ENCODE peak calls at places on chromosomes 4 and X, in six cellular contexts. One of them, this sample, is unnamed.
A peak's percentile ranks its signal among the peaks of the same experiment; 100 is the strongest.

GRCh38 chr4:169791064-169791463 is 33.3 kb upstream of the HPF1 start:
- DNase-seq in lower lobe of right lung: no peak
- DNase-seq in testis: no peak
- DNase-seq in PC-3: no peak
- DNase-seq in tibial nerve: no peak
- DNase-seq in HCT116: no peak
- DNase-seq in this sample: no peak

GRCh38 chr4:183300070-183300469 is 20.0 kb downstream of the CLDN22 start:
- DNase-seq in lower lobe of right lung: peak; percentile 57
- DNase-seq in PC-3: no peak
- DNase-seq in testis: no peak
- DNase-seq in tibial nerve: no peak
- DNase-seq in HCT116: no peak
- DNase-seq in this sample: no peak

GRCh38 chr4:3283483-3283882 is 9.3 kb upstream of the RGS12 start:
- DNase-seq in tibial nerve: no peak
- DNase-seq in lower lobe of right lung: no peak
- DNase-seq in PC-3: no peak
- DNase-seq in testis: no peak
- DNase-seq in HCT116: no peak
- DNase-seq in this sample: no peak

GRCh38 chr4:2936773-2937145 is 26.4 kb downstream of the NOP14 start:
- DNase-seq in tibial nerve: no peak
- DNase-seq in HCT116: no peak
- DNase-seq in testis: peak; percentile 15
- DNase-seq in PC-3: peak; percentile 80
- DNase-seq in lower lobe of right lung: no peak
- DNase-seq in this sample: no peak

GRCh38 chrX:65932173-65933084 is 107.5 kb downstream of the VSIG4 start:
- DNase-seq in testis: no peak
- DNase-seq in lower lobe of right lung: no peak
- DNase-seq in HCT116: peak; percentile 92
- DNase-seq in PC-3: peak; percentile 86
- DNase-seq in tibial nerve: no peak
- DNase-seq in this sample: peak; percentile 42

GRCh38 chr4:4880492-4880891 is 21.0 kb downstream of the MSX1 start:
- DNase-seq in PC-3: peak; percentile 29
- DNase-seq in HCT116: no peak
- DNase-seq in lower lobe of right lung: no peak
- DNase-seq in tibial nerve: no peak
- DNase-seq in testis: no peak
- DNase-seq in this sample: no peak

GRCh38 chrX:138756234-138756633 is 44.7 kb upstream of the FGF13 start:
- DNase-seq in testis: peak; percentile 56
- DNase-seq in lower lobe of right lung: peak; percentile 37
- DNase-seq in PC-3: peak; percentile 73
- DNase-seq in HCT116: no peak
- DNase-seq in tibial nerve: peak; percentile 5
- DNase-seq in this sample: peak; percentile 18

GRCh38 chr4:150192986-150193385 is 114.7 kb downstream of the DCLK2 start:
- DNase-seq in PC-3: no peak
- DNase-seq in tibial nerve: no peak
- DNase-seq in testis: no peak
- DNase-seq in lower lobe of right lung: no peak
- DNase-seq in HCT116: no peak
- DNase-seq in this sample: no peak

GRCh38 chr4:120561648-120562047 is 360.9 kb downstream of the PRDM5 start:
- DNase-seq in PC-3: no peak
- DNase-seq in tibial nerve: no peak
- DNase-seq in lower lobe of right lung: no peak
- DNase-seq in HCT116: no peak
- DNase-seq in testis: no peak
- DNase-seq in this sample: no peak

GRCh38 chr4:80197601-80198444 is 520 bp downstream of the PRDM8 start:
- DNase-seq in lower lobe of right lung: peak; percentile 55
- DNase-seq in tibial nerve: no peak
- DNase-seq in PC-3: no peak
- DNase-seq in HCT116: no peak
- DNase-seq in testis: no peak
- DNase-seq in this sample: no peak

GRCh38 chr4:89657931-89658700 is 178.8 kb downstream of the SNCA start:
- DNase-seq in tibial nerve: no peak
- DNase-seq in PC-3: peak; percentile 29
- DNase-seq in lower lobe of right lung: no peak
- DNase-seq in testis: no peak
- DNase-seq in HCT116: peak; percentile 28
- DNase-seq in this sample: no peak

GRCh38 chr4:78720994-78721677 is 55.0 kb upstream of the BMP2K start:
- DNase-seq in testis: no peak
- DNase-seq in HCT116: no peak
- DNase-seq in tibial nerve: peak; percentile 7
- DNase-seq in PC-3: no peak
- DNase-seq in lower lobe of right lung: no peak
- DNase-seq in this sample: peak; percentile 36

GRCh38 chrX:152912121-152912520 is 14.3 kb downstream of the ZNF185 start:
- DNase-seq in testis: no peak
- DNase-seq in lower lobe of right lung: no peak
- DNase-seq in PC-3: no peak
- DNase-seq in HCT116: no peak
- DNase-seq in tibial nerve: no peak
- DNase-seq in this sample: no peak

GRCh38 chr4:155924637-155925036 is 21.1 kb downstream of the TDO2 start:
- DNase-seq in testis: no peak
- DNase-seq in lower lobe of right lung: no peak
- DNase-seq in PC-3: no peak
- DNase-seq in HCT116: no peak
- DNase-seq in tibial nerve: no peak
- DNase-seq in this sample: no peak

GRCh38 chr4:153332936-153333335 is 11.6 kb upstream of the MND1 start:
- DNase-seq in tibial nerve: no peak
- DNase-seq in lower lobe of right lung: no peak
- DNase-seq in HCT116: no peak
- DNase-seq in PC-3: no peak
- DNase-seq in testis: no peak
- DNase-seq in this sample: no peak

GRCh38 chr4:181006509-181007290 is 1236.5 kb upstream of the TENM3 start:
- DNase-seq in PC-3: no peak
- DNase-seq in HCT116: no peak
- DNase-seq in lower lobe of right lung: no peak
- DNase-seq in testis: no peak
- DNase-seq in tibial nerve: no peak
- DNase-seq in this sample: no peak

GRCh38 chr4:40350627-40351227 is 15.6 kb downstream of the CHRNA9 start:
- DNase-seq in testis: no peak
- DNase-seq in HCT116: no peak
- DNase-seq in tibial nerve: no peak
- DNase-seq in lower lobe of right lung: no peak
- DNase-seq in PC-3: no peak
- DNase-seq in this sample: no peak

GRCh38 chr4:76233088-76233487 is 18.4 kb upstream of the FAM47E start:
- DNase-seq in HCT116: no peak
- DNase-seq in lower lobe of right lung: no peak
- DNase-seq in tibial nerve: no peak
- DNase-seq in PC-3: no peak
- DNase-seq in testis: no peak
- DNase-seq in this sample: no peak
- H3K27ac ChIP-seq in HCT116: no peak overlapping the region
- H3K27ac ChIP-seq in lower lobe of right lung: no peak overlapping the region
- H3K27ac ChIP-seq in tibial nerve: no peak overlapping the region
- H3K27ac ChIP-seq in PC-3: no peak overlapping the region
- H3K27ac ChIP-seq in testis: peak overlapping the region; percentile 16
- H3K27ac ChIP-seq in this sample: no peak overlapping the region

DNA sequence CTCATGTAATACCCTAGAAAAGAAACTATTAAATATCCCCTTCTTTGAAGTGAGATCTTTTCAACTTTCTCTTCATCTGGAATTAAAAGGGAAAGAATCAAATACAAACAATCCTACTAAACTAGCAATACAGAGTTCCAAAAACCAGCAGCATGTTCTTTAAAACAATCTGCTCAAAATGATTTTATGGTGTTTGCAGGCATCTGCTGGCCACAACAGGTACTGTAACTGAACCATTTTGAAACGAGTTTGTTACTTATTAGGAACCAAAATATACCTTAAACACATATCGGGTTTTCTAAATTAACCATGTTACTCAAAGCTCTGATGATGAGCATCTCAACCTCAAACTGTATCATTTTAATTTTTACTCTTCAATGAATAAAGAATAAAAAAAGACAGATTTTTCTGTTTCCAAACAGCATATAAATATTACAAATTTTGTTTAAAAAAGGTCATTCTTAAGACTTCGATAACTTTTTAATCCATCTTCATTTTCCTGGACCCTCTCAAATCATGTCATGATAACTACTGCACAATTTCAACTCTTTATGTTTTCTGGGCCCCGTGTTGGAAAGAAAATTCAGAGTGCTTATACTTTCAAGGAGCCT is 56.5 kb downstream of the ARAP2 start:
- DNase-seq in HCT116: peak; percentile 3
- DNase-seq in tibial nerve: no peak
- DNase-seq in PC-3: peak; percentile 47
- DNase-seq in testis: no peak
- DNase-seq in lower lobe of right lung: no peak
- DNase-seq in this sample: no peak
- TF ChIP-seq CTCF in HCT116: peak; percentile 68
- TF ChIP-seq CTCF in tibial nerve: peak; percentile 48
- TF ChIP-seq CTCF in PC-3: peak; percentile 77
- TF ChIP-seq CTCF in testis: peak; percentile 48
- TF ChIP-seq CTCF in lower lobe of right lung: peak; percentile 41
- TF ChIP-seq CTCF in this sample: peak; percentile 47

DNA sequence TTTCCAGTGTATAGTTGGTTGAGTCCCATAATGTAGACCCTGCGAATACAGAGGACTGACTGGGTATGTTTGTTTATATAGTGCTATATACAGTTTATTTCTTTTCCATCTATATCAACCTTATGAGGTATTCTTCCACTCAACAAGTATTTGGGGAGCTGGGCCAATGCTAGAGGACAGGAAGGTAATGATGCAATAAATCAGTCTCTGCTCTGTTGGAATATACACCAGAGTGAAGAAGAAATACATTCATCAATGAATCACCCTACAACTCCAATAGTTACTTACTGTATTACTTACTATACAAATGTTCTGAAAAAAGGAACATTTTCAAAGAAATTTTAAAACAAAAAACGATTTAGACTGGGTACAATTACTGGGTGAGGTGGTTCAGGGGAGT is 2.1 kb upstream of the ARSJ start:
- DNase-seq in testis: no peak
- DNase-seq in HCT116: no peak
- DNase-seq in tibial nerve: no peak
- DNase-seq in PC-3: no peak
- DNase-seq in lower lobe of right lung: no peak
- DNase-seq in this sample: no peak
- H3K27ac ChIP-seq in testis: no peak overlapping the region
- H3K27ac ChIP-seq in HCT116: no peak overlapping the region
- H3K27ac ChIP-seq in tibial nerve: no peak overlapping the region
- H3K27ac ChIP-seq in PC-3: no peak overlapping the region
- H3K27ac ChIP-seq in lower lobe of right lung: no peak overlapping the region
- H3K27ac ChIP-seq in this sample: no peak overlapping the region

GRCh38 chr4:1815096-1815996 is 22.3 kb downstream of the FGFR3 start:
- DNase-seq in HCT116: no peak
- DNase-seq in testis: no peak
- DNase-seq in PC-3: no peak
- DNase-seq in tibial nerve: no peak
- DNase-seq in lower lobe of right lung: no peak
- DNase-seq in this sample: no peak

GRCh38 chr4:1812720-1813119 is 19.6 kb downstream of the FGFR3 start:
- DNase-seq in testis: no peak
- DNase-seq in HCT116: no peak
- DNase-seq in lower lobe of right lung: no peak
- DNase-seq in tibial nerve: no peak
- DNase-seq in PC-3: no peak
- DNase-seq in this sample: no peak

GRCh38 chr4:1813231-1813630 is 20.1 kb downstream of the FGFR3 start:
- DNase-seq in tibial nerve: no peak
- DNase-seq in HCT116: no peak
- DNase-seq in lower lobe of right lung: no peak
- DNase-seq in testis: no peak
- DNase-seq in PC-3: no peak
- DNase-seq in this sample: no peak

GRCh38 chr4:1814453-1814852 is 21.4 kb downstream of the FGFR3 start:
- DNase-seq in testis: no peak
- DNase-seq in HCT116: no peak
- DNase-seq in lower lobe of right lung: no peak
- DNase-seq in PC-3: no peak
- DNase-seq in tibial nerve: no peak
- DNase-seq in this sample: no peak

DNA sequence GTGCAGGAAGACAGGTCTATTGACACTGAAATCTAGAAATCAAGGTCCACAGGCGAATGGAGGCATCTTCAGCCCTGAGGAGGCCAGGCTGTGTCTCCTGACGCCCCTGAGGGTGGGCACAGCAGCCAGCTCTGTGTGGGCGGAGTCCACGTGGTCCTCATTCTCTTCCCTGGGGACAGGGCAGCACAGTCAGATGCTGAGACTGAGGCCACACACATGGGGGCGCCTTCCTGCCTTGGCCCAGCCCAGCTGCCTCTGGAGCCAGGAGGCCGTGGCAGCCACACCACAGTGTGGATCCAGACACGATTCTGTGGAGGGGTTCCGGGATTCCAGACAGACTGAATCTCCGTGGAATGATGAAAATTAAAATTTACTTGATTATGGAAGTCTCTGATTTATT is 20.8 kb downstream of the FGFR3 start:
- DNase-seq in tibial nerve: no peak
- DNase-seq in lower lobe of right lung: no peak
- DNase-seq in HCT116: no peak
- DNase-seq in PC-3: no peak
- DNase-seq in testis: no peak
- DNase-seq in this sample: no peak
- TF ChIP-seq CTCF in tibial nerve: no peak
- TF ChIP-seq CTCF in lower lobe of right lung: no peak
- TF ChIP-seq CTCF in HCT116: peak; percentile 14
- TF ChIP-seq CTCF in PC-3: peak; percentile 22
- TF ChIP-seq CTCF in testis: no peak
- TF ChIP-seq CTCF in this sample: no peak

GRCh38 chr4:98682719-98683118 is 24.3 kb upstream of the TSPAN5 start:
- DNase-seq in testis: no peak
- DNase-seq in HCT116: no peak
- DNase-seq in lower lobe of right lung: no peak
- DNase-seq in tibial nerve: no peak
- DNase-seq in PC-3: peak; percentile 45
- DNase-seq in this sample: no peak

GRCh38 chr4:98677799-98678198 is 19.4 kb upstream of the TSPAN5 start:
- DNase-seq in testis: no peak
- DNase-seq in PC-3: no peak
- DNase-seq in HCT116: no peak
- DNase-seq in tibial nerve: no peak
- DNase-seq in lower lobe of right lung: no peak
- DNase-seq in this sample: no peak

GRCh38 chr4:98680806-98681205 is 22.4 kb upstream of the TSPAN5 start:
- DNase-seq in tibial nerve: no peak
- DNase-seq in HCT116: no peak
- DNase-seq in lower lobe of right lung: no peak
- DNase-seq in PC-3: no peak
- DNase-seq in testis: no peak
- DNase-seq in this sample: no peak

GRCh38 chr4:98674404-98675173 is 16.2 kb upstream of the TSPAN5 start:
- DNase-seq in PC-3: no peak
- DNase-seq in lower lobe of right lung: no peak
- DNase-seq in tibial nerve: no peak
- DNase-seq in testis: no peak
- DNase-seq in HCT116: no peak
- DNase-seq in this sample: no peak

GRCh38 chr4:98679738-98680137 is 21.3 kb upstream of the TSPAN5 start:
- DNase-seq in lower lobe of right lung: no peak
- DNase-seq in testis: no peak
- DNase-seq in PC-3: no peak
- DNase-seq in tibial nerve: no peak
- DNase-seq in HCT116: no peak
- DNase-seq in this sample: no peak
- H3K27ac ChIP-seq in lower lobe of right lung: no peak overlapping the region
- H3K27ac ChIP-seq in testis: no peak overlapping the region
- H3K27ac ChIP-seq in PC-3: no peak overlapping the region
- H3K27ac ChIP-seq in tibial nerve: no peak overlapping the region
- H3K27ac ChIP-seq in HCT116: no peak overlapping the region
- H3K27ac ChIP-seq in this sample: no peak overlapping the region

This sample was measured in colonic mucosa.